ENCODE peak calls at places on chromosomes 2 and 18, in seven cellular contexts. T, Q, Z, M, S, Y and D are unnamed samples.

GRCh38 chr2:222671259-222672067 is at the start of gene MOGAT1:
- DNase-seq in T (peak; percentile 86), Q (peak; percentile 20), Z (peak; percentile 85), M (peak; percentile 20), S (no peak), Y (no peak), D (no peak)

GRCh38 chr2:126914811-126915500 is 16.3 kb downstream of the TEX51 start:
- DNase-seq in T (peak; percentile 36), Q (no peak), Z (no peak), M (no peak), S (no peak), Y (no peak), D (peak; percentile 63)

GRCh38 chr2:6793913-6794312 is 71.8 kb downstream of the CMPK2 start:
- DNase-seq in T (no peak), Q (no peak), Z (no peak), M (no peak), S (no peak), Y (no peak), D (no peak)

GRCh38 chr2:10924441-10924840 is 12.7 kb downstream of the KCNF1 start:
- DNase-seq in T (no peak), Q (no peak), Z (peak; percentile 31), M (no peak), S (no peak), Y (no peak), D (no peak)

GRCh38 chr2:229586746-229587705 is 127.3 kb downstream of the DNER start:
- DNase-seq in T (peak; percentile 91), Q (peak; percentile 87), Z (peak; percentile 87), M (peak; percentile 87), S (peak; percentile 81), Y (no peak), D (peak; percentile 90)

GRCh38 chr18:80097201-80097600 is 11.9 kb upstream of the ADNP2 start:
- DNase-seq in T (no peak), Q (no peak), Z (no peak), M (no peak), S (no peak), Y (no peak), D (peak; percentile 59)

GRCh38 chr2:8568543-8569302 is 113.1 kb upstream of the ID2 start:
- DNase-seq in T (no peak), Q (no peak), Z (no peak), M (no peak), S (no peak), Y (no peak), D (no peak)

GRCh38 chr2:224668123-224668909 is 47.8 kb downstream of the CCDC195 start:
- DNase-seq in T (no peak), Q (no peak), Z (no peak), M (no peak), S (no peak), Y (no peak), D (no peak)

GRCh38 chr2:170886391-170886790 is 42.7 kb upstream of the GORASP2 start:
- DNase-seq in T (no peak), Q (peak; percentile 65), Z (no peak), M (peak; percentile 54), S (peak; percentile 26), Y (peak; percentile 61), D (no peak)